ENCODE peak calls at places on chromosomes 3 and 15, in five cellular contexts. One of them, this sample, is unnamed.

GRCh38 chr3:143601738-143602480 is 246.4 kb downstream of the SLC9A9 start:
- DNase-seq in AG20443: peak
- DNase-seq in stimulated activated CD4-positive, alpha-beta T cell treated with anti-CD3 and anti-CD28 coated beads, Interleukin-2, amount 100 ng/mL, for 48 hours: no peak
- DNase-seq in HFFc6: no peak
- DNase-seq in activated effector memory CD4-positive, alpha-beta T cell treated with anti-CD3 and anti-CD28 coated beads, Interleukin-2, amount 50 U/mL, for 16 hours: no peak
- DNase-seq in this sample: peak

GRCh38 chr15:72230197-72231065 is 559 bp downstream of the PKM start:
- DNase-seq in HFFc6: peak
- DNase-seq in activated effector memory CD4-positive, alpha-beta T cell treated with anti-CD3 and anti-CD28 coated beads, Interleukin-2, amount 50 U/mL, for 16 hours: peak
- DNase-seq in AG20443: peak
- DNase-seq in stimulated activated CD4-positive, alpha-beta T cell treated with anti-CD3 and anti-CD28 coated beads, Interleukin-2, amount 100 ng/mL, for 48 hours: peak
- DNase-seq in this sample: peak

GRCh38 chr15:80895091-80895490 is 94.5 kb downstream of the MESD start:
- DNase-seq in AG20443: no peak
- DNase-seq in activated effector memory CD4-positive, alpha-beta T cell treated with anti-CD3 and anti-CD28 coated beads, Interleukin-2, amount 50 U/mL, for 16 hours: no peak
- DNase-seq in HFFc6: no peak
- DNase-seq in stimulated activated CD4-positive, alpha-beta T cell treated with anti-CD3 and anti-CD28 coated beads, Interleukin-2, amount 100 ng/mL, for 48 hours: no peak
- DNase-seq in this sample: no peak

GRCh38 chr3:31188112-31188511 is 293.7 kb upstream of the GADL1 start:
- DNase-seq in HFFc6: no peak
- DNase-seq in activated effector memory CD4-positive, alpha-beta T cell treated with anti-CD3 and anti-CD28 coated beads, Interleukin-2, amount 50 U/mL, for 16 hours: no peak
- DNase-seq in AG20443: no peak
- DNase-seq in stimulated activated CD4-positive, alpha-beta T cell treated with anti-CD3 and anti-CD28 coated beads, Interleukin-2, amount 100 ng/mL, for 48 hours: no peak
- DNase-seq in this sample: no peak

GRCh38 chr3:116618138-116618537 is 91.4 kb upstream of the TUSC7 start:
- DNase-seq in HFFc6: no peak
- DNase-seq in activated effector memory CD4-positive, alpha-beta T cell treated with anti-CD3 and anti-CD28 coated beads, Interleukin-2, amount 50 U/mL, for 16 hours: no peak
- DNase-seq in stimulated activated CD4-positive, alpha-beta T cell treated with anti-CD3 and anti-CD28 coated beads, Interleukin-2, amount 100 ng/mL, for 48 hours: no peak
- DNase-seq in AG20443: no peak
- DNase-seq in this sample: no peak

GRCh38 chr15:69893863-69894262 is 203.9 kb downstream of the TLE3 start:
- DNase-seq in activated effector memory CD4-positive, alpha-beta T cell treated with anti-CD3 and anti-CD28 coated beads, Interleukin-2, amount 50 U/mL, for 16 hours: no peak
- DNase-seq in AG20443: peak
- DNase-seq in HFFc6: peak
- DNase-seq in stimulated activated CD4-positive, alpha-beta T cell treated with anti-CD3 and anti-CD28 coated beads, Interleukin-2, amount 100 ng/mL, for 48 hours: no peak
- DNase-seq in this sample: peak

GRCh38 chr3:122233109-122233952 is 49.9 kb downstream of the CASR start:
- DNase-seq in AG20443: no peak
- DNase-seq in HFFc6: no peak
- DNase-seq in stimulated activated CD4-positive, alpha-beta T cell treated with anti-CD3 and anti-CD28 coated beads, Interleukin-2, amount 100 ng/mL, for 48 hours: no peak
- DNase-seq in activated effector memory CD4-positive, alpha-beta T cell treated with anti-CD3 and anti-CD28 coated beads, Interleukin-2, amount 50 U/mL, for 16 hours: no peak
- DNase-seq in this sample: no peak

GRCh38 chr15:80211976-80212375 is 40.0 kb downstream of the CTXND1 start:
- DNase-seq in stimulated activated CD4-positive, alpha-beta T cell treated with anti-CD3 and anti-CD28 coated beads, Interleukin-2, amount 100 ng/mL, for 48 hours: no peak
- DNase-seq in HFFc6: no peak
- DNase-seq in AG20443: no peak
- DNase-seq in activated effector memory CD4-positive, alpha-beta T cell treated with anti-CD3 and anti-CD28 coated beads, Interleukin-2, amount 50 U/mL, for 16 hours: no peak
- DNase-seq in this sample: no peak

GRCh38 chr3:120468635-120469295 is 18.0 kb upstream of the FSTL1 start:
- DNase-seq in activated effector memory CD4-positive, alpha-beta T cell treated with anti-CD3 and anti-CD28 coated beads, Interleukin-2, amount 50 U/mL, for 16 hours: no peak
- DNase-seq in HFFc6: no peak
- DNase-seq in AG20443: no peak
- DNase-seq in stimulated activated CD4-positive, alpha-beta T cell treated with anti-CD3 and anti-CD28 coated beads, Interleukin-2, amount 100 ng/mL, for 48 hours: no peak
- DNase-seq in this sample: no peak

GRCh38 chr15:58738051-58738707 is 11.3 kb downstream of the ADAM10 start:
- DNase-seq in HFFc6: no peak
- DNase-seq in stimulated activated CD4-positive, alpha-beta T cell treated with anti-CD3 and anti-CD28 coated beads, Interleukin-2, amount 100 ng/mL, for 48 hours: no peak
- DNase-seq in AG20443: peak
- DNase-seq in activated effector memory CD4-positive, alpha-beta T cell treated with anti-CD3 and anti-CD28 coated beads, Interleukin-2, amount 50 U/mL, for 16 hours: no peak
- DNase-seq in this sample: peak

This sample was measured in fibroblast of pulmonary artery.